ENCODE peak calls at places on chromosomes 5 and 9, in six cellular contexts. One of them, this sample, is unnamed.

GRCh38 chr5:139052975-139053374 is 145.2 kb downstream of the SIL1 start:
- DNase-seq in small intestine: no peak
- DNase-seq in activated CD4-positive, alpha-beta T cell treated with anti-CD3 and anti-CD28 coated beads for 24 hours: no peak
- DNase-seq in fibroblast of the conjunctiva: no peak
- DNase-seq in pancreas: no peak
- DNase-seq in NCI-H1105 treated with DMSO at 0.1 percent for 48 hours: no peak
- DNase-seq in this sample: no peak

GRCh38 chr9:115157245-115157674 is 39.3 kb upstream of the TNC start:
- DNase-seq in small intestine: peak; percentile 13
- DNase-seq in activated CD4-positive, alpha-beta T cell treated with anti-CD3 and anti-CD28 coated beads for 24 hours: no peak
- DNase-seq in fibroblast of the conjunctiva: peak; percentile 65
- DNase-seq in pancreas: no peak
- DNase-seq in NCI-H1105 treated with DMSO at 0.1 percent for 48 hours: no peak
- DNase-seq in this sample: no peak

GRCh38 chr9:83699615-83700014 is 8.1 kb downstream of the UBQLN1 start:
- DNase-seq in small intestine: no peak
- DNase-seq in activated CD4-positive, alpha-beta T cell treated with anti-CD3 and anti-CD28 coated beads for 24 hours: no peak
- DNase-seq in fibroblast of the conjunctiva: no peak
- DNase-seq in pancreas: no peak
- DNase-seq in NCI-H1105 treated with DMSO at 0.1 percent for 48 hours: no peak
- DNase-seq in this sample: no peak

GRCh38 chr9:36358486-36358885 is 41.6 kb downstream of the RNF38 start:
- DNase-seq in small intestine: no peak
- DNase-seq in activated CD4-positive, alpha-beta T cell treated with anti-CD3 and anti-CD28 coated beads for 24 hours: no peak
- DNase-seq in fibroblast of the conjunctiva: no peak
- DNase-seq in pancreas: no peak
- DNase-seq in NCI-H1105 treated with DMSO at 0.1 percent for 48 hours: no peak
- DNase-seq in this sample: no peak

GRCh38 chr9:88657893-88658292 is 122.9 kb downstream of the NXNL2 start:
- DNase-seq in small intestine: no peak
- DNase-seq in activated CD4-positive, alpha-beta T cell treated with anti-CD3 and anti-CD28 coated beads for 24 hours: no peak
- DNase-seq in fibroblast of the conjunctiva: no peak
- DNase-seq in pancreas: no peak
- DNase-seq in NCI-H1105 treated with DMSO at 0.1 percent for 48 hours: no peak
- DNase-seq in this sample: no peak

GRCh38 chr9:136331030-136331429 is 3.7 kb downstream of the GPSM1 start:
- DNase-seq in small intestine: no peak
- DNase-seq in activated CD4-positive, alpha-beta T cell treated with anti-CD3 and anti-CD28 coated beads for 24 hours: no peak
- DNase-seq in fibroblast of the conjunctiva: no peak
- DNase-seq in pancreas: no peak
- DNase-seq in NCI-H1105 treated with DMSO at 0.1 percent for 48 hours: no peak
- DNase-seq in this sample: no peak

GRCh38 chr9:124441291-124441690 is 9.0 kb upstream of the ADGRD2 start:
- DNase-seq in small intestine: no peak
- DNase-seq in activated CD4-positive, alpha-beta T cell treated with anti-CD3 and anti-CD28 coated beads for 24 hours: no peak
- DNase-seq in fibroblast of the conjunctiva: no peak
- DNase-seq in pancreas: no peak
- DNase-seq in NCI-H1105 treated with DMSO at 0.1 percent for 48 hours: no peak
- DNase-seq in this sample: no peak

GRCh38 chr9:81613002-81613750 is 76.2 kb downstream of the TLE1 start:
- DNase-seq in small intestine: no peak
- DNase-seq in activated CD4-positive, alpha-beta T cell treated with anti-CD3 and anti-CD28 coated beads for 24 hours: no peak
- DNase-seq in fibroblast of the conjunctiva: peak; percentile 86
- DNase-seq in pancreas: no peak
- DNase-seq in NCI-H1105 treated with DMSO at 0.1 percent for 48 hours: no peak
- DNase-seq in this sample: no peak

GRCh38 chr5:89534331-89534730 is 651.3 kb upstream of the MEF2C start:
- DNase-seq in small intestine: no peak
- DNase-seq in activated CD4-positive, alpha-beta T cell treated with anti-CD3 and anti-CD28 coated beads for 24 hours: no peak
- DNase-seq in fibroblast of the conjunctiva: no peak
- DNase-seq in pancreas: no peak
- DNase-seq in NCI-H1105 treated with DMSO at 0.1 percent for 48 hours: no peak
- DNase-seq in this sample: no peak

GRCh38 chr5:158013939-158014338 is 155.0 kb upstream of the CLINT1 start:
- DNase-seq in small intestine: peak; percentile 19
- DNase-seq in activated CD4-positive, alpha-beta T cell treated with anti-CD3 and anti-CD28 coated beads for 24 hours: no peak
- DNase-seq in fibroblast of the conjunctiva: peak; percentile 63
- DNase-seq in pancreas: no peak
- DNase-seq in NCI-H1105 treated with DMSO at 0.1 percent for 48 hours: no peak
- DNase-seq in this sample: peak; percentile 32

GRCh38 chr5:103441523-103441922 is 121.1 kb downstream of the NUDT12 start:
- DNase-seq in small intestine: no peak
- DNase-seq in activated CD4-positive, alpha-beta T cell treated with anti-CD3 and anti-CD28 coated beads for 24 hours: no peak
- DNase-seq in fibroblast of the conjunctiva: no peak
- DNase-seq in pancreas: no peak
- DNase-seq in NCI-H1105 treated with DMSO at 0.1 percent for 48 hours: no peak
- DNase-seq in this sample: no peak

GRCh38 chr5:80594810-80595209 is 24.7 kb upstream of the ANKRD34B start:
- DNase-seq in small intestine: no peak
- DNase-seq in activated CD4-positive, alpha-beta T cell treated with anti-CD3 and anti-CD28 coated beads for 24 hours: no peak
- DNase-seq in fibroblast of the conjunctiva: no peak
- DNase-seq in pancreas: no peak
- DNase-seq in NCI-H1105 treated with DMSO at 0.1 percent for 48 hours: no peak
- DNase-seq in this sample: no peak

GRCh38 chr5:113778147-113778546 is 264.7 kb downstream of the YTHDC2 start:
- DNase-seq in small intestine: no peak
- DNase-seq in activated CD4-positive, alpha-beta T cell treated with anti-CD3 and anti-CD28 coated beads for 24 hours: no peak
- DNase-seq in fibroblast of the conjunctiva: no peak
- DNase-seq in pancreas: no peak
- DNase-seq in NCI-H1105 treated with DMSO at 0.1 percent for 48 hours: no peak
- DNase-seq in this sample: no peak

GRCh38 chr5:102651466-102651865 is 103.6 kb upstream of the PAM start:
- DNase-seq in small intestine: no peak
- DNase-seq in activated CD4-positive, alpha-beta T cell treated with anti-CD3 and anti-CD28 coated beads for 24 hours: no peak
- DNase-seq in fibroblast of the conjunctiva: no peak
- DNase-seq in pancreas: no peak
- DNase-seq in NCI-H1105 treated with DMSO at 0.1 percent for 48 hours: no peak
- DNase-seq in this sample: no peak

GRCh38 chr9:128297221-128297773 is 21.2 kb downstream of the SWI5 start:
- DNase-seq in small intestine: peak; percentile 61
- DNase-seq in activated CD4-positive, alpha-beta T cell treated with anti-CD3 and anti-CD28 coated beads for 24 hours: no peak
- DNase-seq in fibroblast of the conjunctiva: no peak
- DNase-seq in pancreas: no peak
- DNase-seq in NCI-H1105 treated with DMSO at 0.1 percent for 48 hours: no peak
- DNase-seq in this sample: no peak

GRCh38 chr5:68730220-68731010 is 363.4 kb upstream of the SLC30A5 start:
- DNase-seq in small intestine: no peak
- DNase-seq in activated CD4-positive, alpha-beta T cell treated with anti-CD3 and anti-CD28 coated beads for 24 hours: no peak
- DNase-seq in fibroblast of the conjunctiva: peak; percentile 65
- DNase-seq in pancreas: peak; percentile 11
- DNase-seq in NCI-H1105 treated with DMSO at 0.1 percent for 48 hours: no peak
- DNase-seq in this sample: peak; percentile 57

GRCh38 chr9:78273761-78274160 is 23.2 kb upstream of the PSAT1 start:
- DNase-seq in small intestine: no peak
- DNase-seq in activated CD4-positive, alpha-beta T cell treated with anti-CD3 and anti-CD28 coated beads for 24 hours: no peak
- DNase-seq in fibroblast of the conjunctiva: no peak
- DNase-seq in pancreas: no peak
- DNase-seq in NCI-H1105 treated with DMSO at 0.1 percent for 48 hours: no peak
- DNase-seq in this sample: no peak

GRCh38 chr5:15585826-15586591 is 86.0 kb downstream of the FBXL7 start:
- DNase-seq in small intestine: no peak
- DNase-seq in activated CD4-positive, alpha-beta T cell treated with anti-CD3 and anti-CD28 coated beads for 24 hours: no peak
- DNase-seq in fibroblast of the conjunctiva: no peak
- DNase-seq in pancreas: no peak
- DNase-seq in NCI-H1105 treated with DMSO at 0.1 percent for 48 hours: no peak
- DNase-seq in this sample: no peak

GRCh38 chr9:115891929-115892328 is 261.7 kb upstream of the PAPPA start:
- DNase-seq in small intestine: no peak
- DNase-seq in activated CD4-positive, alpha-beta T cell treated with anti-CD3 and anti-CD28 coated beads for 24 hours: no peak
- DNase-seq in fibroblast of the conjunctiva: peak; percentile 35
- DNase-seq in pancreas: no peak
- DNase-seq in NCI-H1105 treated with DMSO at 0.1 percent for 48 hours: no peak
- DNase-seq in this sample: no peak

GRCh38 chr9:136578915-136579637 is 33.2 kb upstream of the NOTCH1 start:
- DNase-seq in small intestine: peak; percentile 15
- DNase-seq in activated CD4-positive, alpha-beta T cell treated with anti-CD3 and anti-CD28 coated beads for 24 hours: no peak
- DNase-seq in fibroblast of the conjunctiva: no peak
- DNase-seq in pancreas: peak; percentile 42
- DNase-seq in NCI-H1105 treated with DMSO at 0.1 percent for 48 hours: no peak
- DNase-seq in this sample: peak; percentile 30

GRCh38 chr5:51033215-51033614 is 350.0 kb upstream of the ISL1 start:
- DNase-seq in small intestine: no peak
- DNase-seq in activated CD4-positive, alpha-beta T cell treated with anti-CD3 and anti-CD28 coated beads for 24 hours: no peak
- DNase-seq in fibroblast of the conjunctiva: no peak
- DNase-seq in pancreas: peak; percentile 3
- DNase-seq in NCI-H1105 treated with DMSO at 0.1 percent for 48 hours: peak; percentile 64
- DNase-seq in this sample: no peak